ENCODE peak calls at places on chromosomes 1 and 21, in eight cellular contexts. One of them, this sample, is unnamed.

GRCh38 chr1:223844521-223844961 is 1.2 kb downstream of the TP53BP2 start:
- DNase-seq in A549: no peak
- DNase-seq in transverse colon: no peak
- DNase-seq in IMR-90: no peak
- DNase-seq in ovary: no peak
- DNase-seq in testis: no peak
- DNase-seq in adrenal gland: no peak
- DNase-seq in uterus: no peak
- DNase-seq in this sample: no peak

GRCh38 chr21:38955495-38955894 is 149.8 kb downstream of the ETS2 start:
- DNase-seq in A549: no peak
- DNase-seq in transverse colon: peak
- DNase-seq in IMR-90: peak
- DNase-seq in ovary: no peak
- DNase-seq in testis: no peak
- DNase-seq in adrenal gland: no peak
- DNase-seq in uterus: no peak
- DNase-seq in this sample: no peak

GRCh38 chr1:23283660-23284602 is 60.2 kb downstream of the HNRNPR start:
- DNase-seq in A549: no peak
- DNase-seq in transverse colon: no peak
- DNase-seq in IMR-90: peak
- DNase-seq in ovary: no peak
- DNase-seq in testis: no peak
- DNase-seq in adrenal gland: no peak
- DNase-seq in uterus: no peak
- DNase-seq in this sample: no peak

GRCh38 chr1:220425852-220426251 is 102.1 kb upstream of the MARK1 start:
- DNase-seq in A549: no peak
- DNase-seq in transverse colon: no peak
- DNase-seq in IMR-90: no peak
- DNase-seq in ovary: no peak
- DNase-seq in testis: no peak
- DNase-seq in adrenal gland: no peak
- DNase-seq in uterus: no peak
- DNase-seq in this sample: no peak

GRCh38 chr1:245051349-245052221 is 103.2 kb upstream of the KIF26B start:
- DNase-seq in A549: no peak
- DNase-seq in transverse colon: no peak
- DNase-seq in IMR-90: peak
- DNase-seq in ovary: peak
- DNase-seq in testis: peak
- DNase-seq in adrenal gland: no peak
- DNase-seq in uterus: no peak
- DNase-seq in this sample: no peak

GRCh38 chr1:20604678-20605077 is 15.8 kb downstream of the CDA start:
- DNase-seq in A549: no peak
- DNase-seq in transverse colon: peak
- DNase-seq in IMR-90: peak
- DNase-seq in ovary: no peak
- DNase-seq in testis: no peak
- DNase-seq in adrenal gland: no peak
- DNase-seq in uterus: no peak
- DNase-seq in this sample: no peak

GRCh38 chr1:27864264-27864895 is 8.0 kb upstream of the THEMIS2 start:
- DNase-seq in A549: no peak
- DNase-seq in transverse colon: no peak
- DNase-seq in IMR-90: no peak
- DNase-seq in ovary: no peak
- DNase-seq in testis: no peak
- DNase-seq in adrenal gland: no peak
- DNase-seq in uterus: no peak
- DNase-seq in this sample: no peak

GRCh38 chr1:37363535-37363934 is 110.8 kb upstream of the ZC3H12A start:
- DNase-seq in A549: no peak
- DNase-seq in transverse colon: no peak
- DNase-seq in IMR-90: no peak
- DNase-seq in ovary: no peak
- DNase-seq in testis: no peak
- DNase-seq in adrenal gland: no peak
- DNase-seq in uterus: no peak
- DNase-seq in this sample: no peak

GRCh38 chr1:119115301-119115700 is 25.2 kb downstream of the WARS2 start:
- DNase-seq in A549: no peak
- DNase-seq in transverse colon: no peak
- DNase-seq in IMR-90: no peak
- DNase-seq in ovary: no peak
- DNase-seq in testis: no peak
- DNase-seq in adrenal gland: no peak
- DNase-seq in uterus: no peak
- DNase-seq in this sample: no peak

GRCh38 chr1:54808443-54809207 is 7.5 kb upstream of the TTC22 start:
- DNase-seq in A549: no peak
- DNase-seq in transverse colon: peak
- DNase-seq in IMR-90: no peak
- DNase-seq in ovary: no peak
- DNase-seq in testis: no peak
- DNase-seq in adrenal gland: no peak
- DNase-seq in uterus: no peak
- DNase-seq in this sample: peak

GRCh38 chr21:43187715-43188114 is 18.9 kb downstream of the CRYAA start:
- DNase-seq in A549: no peak
- DNase-seq in transverse colon: no peak
- DNase-seq in IMR-90: no peak
- DNase-seq in ovary: no peak
- DNase-seq in testis: peak
- DNase-seq in adrenal gland: no peak
- DNase-seq in uterus: no peak
- DNase-seq in this sample: peak

GRCh38 chr21:42367379-42368165 is 1.2 kb upstream of the TFF1 start:
- DNase-seq in A549: no peak
- DNase-seq in transverse colon: no peak
- DNase-seq in IMR-90: no peak
- DNase-seq in ovary: no peak
- DNase-seq in testis: no peak
- DNase-seq in adrenal gland: no peak
- DNase-seq in uterus: no peak
- DNase-seq in this sample: no peak

GRCh38 chr21:46146856-46147255 is 8.5 kb downstream of the FTCD start:
- DNase-seq in A549: no peak
- DNase-seq in transverse colon: no peak
- DNase-seq in IMR-90: no peak
- DNase-seq in ovary: peak
- DNase-seq in testis: no peak
- DNase-seq in adrenal gland: peak
- DNase-seq in uterus: peak
- DNase-seq in this sample: no peak

GRCh38 chr21:46189213-46189958 is 5.1 kb upstream of the SPATC1L start:
- DNase-seq in A549: no peak
- DNase-seq in transverse colon: no peak
- DNase-seq in IMR-90: peak
- DNase-seq in ovary: no peak
- DNase-seq in testis: peak
- DNase-seq in adrenal gland: peak
- DNase-seq in uterus: no peak
- DNase-seq in this sample: no peak

GRCh38 chr21:38490411-38491020 is 7.8 kb downstream of the ERG start:
- DNase-seq in A549: no peak
- DNase-seq in transverse colon: no peak
- DNase-seq in IMR-90: no peak
- DNase-seq in ovary: no peak
- DNase-seq in testis: no peak
- DNase-seq in adrenal gland: no peak
- DNase-seq in uterus: no peak
- DNase-seq in this sample: no peak

GRCh38 chr21:33402011-33402979 is 918 bp upstream of the IFNGR2 start:
- DNase-seq in A549: peak
- DNase-seq in transverse colon: peak
- DNase-seq in IMR-90: peak
- DNase-seq in ovary: peak
- DNase-seq in testis: peak
- DNase-seq in adrenal gland: peak
- DNase-seq in uterus: peak
- DNase-seq in this sample: peak

GRCh38 chr1:31427322-31427721 is 14.3 kb downstream of the SERINC2 start:
- DNase-seq in A549: no peak
- DNase-seq in transverse colon: no peak
- DNase-seq in IMR-90: no peak
- DNase-seq in ovary: no peak
- DNase-seq in testis: no peak
- DNase-seq in adrenal gland: peak
- DNase-seq in uterus: no peak
- DNase-seq in this sample: no peak

GRCh38 chr1:156509424-156510035 is 9.0 kb upstream of the MEF2D start:
- DNase-seq in A549: no peak
- DNase-seq in transverse colon: peak
- DNase-seq in IMR-90: no peak
- DNase-seq in ovary: no peak
- DNase-seq in testis: no peak
- DNase-seq in adrenal gland: no peak
- DNase-seq in uterus: no peak
- DNase-seq in this sample: no peak
- TF ChIP-seq CTCF in A549: no peak
- TF ChIP-seq CTCF in transverse colon: no peak
- TF ChIP-seq CTCF in IMR-90: no peak
- TF ChIP-seq CTCF in ovary: no peak
- TF ChIP-seq CTCF in testis: no peak
- TF ChIP-seq CTCF in adrenal gland: no peak
- TF ChIP-seq CTCF in uterus: no peak
- TF ChIP-seq CTCF in this sample: no peak

GRCh38 chr1:1628656-1629429 is 3.1 kb upstream of the MMP23B start:
- DNase-seq in A549: no peak
- DNase-seq in transverse colon: no peak
- DNase-seq in IMR-90: no peak
- DNase-seq in ovary: no peak
- DNase-seq in testis: no peak
- DNase-seq in adrenal gland: no peak
- DNase-seq in uterus: no peak
- DNase-seq in this sample: no peak

GRCh38 chr1:1629430-1630190 is 2.4 kb upstream of the MMP23B start:
- DNase-seq in A549: no peak
- DNase-seq in transverse colon: peak
- DNase-seq in IMR-90: no peak
- DNase-seq in ovary: no peak
- DNase-seq in testis: no peak
- DNase-seq in adrenal gland: no peak
- DNase-seq in uterus: no peak
- DNase-seq in this sample: peak

GRCh38 chr1:1630191-1630964 is 1.6 kb upstream of the MMP23B start:
- DNase-seq in A549: no peak
- DNase-seq in transverse colon: peak
- DNase-seq in IMR-90: no peak
- DNase-seq in ovary: peak
- DNase-seq in testis: peak
- DNase-seq in adrenal gland: peak
- DNase-seq in uterus: no peak
- DNase-seq in this sample: peak

GRCh38 chr1:1631793-1632420 is at the start of gene MMP23B:
- DNase-seq in A549: no peak
- DNase-seq in transverse colon: no peak
- DNase-seq in IMR-90: no peak
- DNase-seq in ovary: peak
- DNase-seq in testis: no peak
- DNase-seq in adrenal gland: peak
- DNase-seq in uterus: no peak
- DNase-seq in this sample: no peak

GRCh38 chr1:1630965-1631792 is 794 bp upstream of the MMP23B start:
- DNase-seq in A549: no peak
- DNase-seq in transverse colon: peak
- DNase-seq in IMR-90: no peak
- DNase-seq in ovary: peak
- DNase-seq in testis: peak
- DNase-seq in adrenal gland: peak
- DNase-seq in uterus: no peak
- DNase-seq in this sample: no peak
- H3K4me3 ChIP-seq in A549: no peak
- H3K4me3 ChIP-seq in transverse colon: peak
- H3K4me3 ChIP-seq in IMR-90: no peak
- H3K4me3 ChIP-seq in ovary: peak
- H3K4me3 ChIP-seq in testis: peak
- H3K4me3 ChIP-seq in adrenal gland: no peak
- H3K4me3 ChIP-seq in uterus: peak
- H3K4me3 ChIP-seq in this sample: no peak

GRCh38 chr1:17023103-17023502 is 11.4 kb upstream of the ATP13A2 start:
- DNase-seq in A549: no peak
- DNase-seq in transverse colon: no peak
- DNase-seq in IMR-90: no peak
- DNase-seq in ovary: no peak
- DNase-seq in testis: no peak
- DNase-seq in adrenal gland: no peak
- DNase-seq in uterus: no peak
- DNase-seq in this sample: no peak

GRCh38 chr1:17023573-17023972 is 11.8 kb upstream of the ATP13A2 start:
- DNase-seq in A549: no peak
- DNase-seq in transverse colon: no peak
- DNase-seq in IMR-90: no peak
- DNase-seq in ovary: no peak
- DNase-seq in testis: no peak
- DNase-seq in adrenal gland: no peak
- DNase-seq in uterus: no peak
- DNase-seq in this sample: no peak

GRCh38 chr1:17024721-17025120 is 13.0 kb upstream of the ATP13A2 start:
- DNase-seq in A549: no peak
- DNase-seq in transverse colon: no peak
- DNase-seq in IMR-90: no peak
- DNase-seq in ovary: no peak
- DNase-seq in testis: no peak
- DNase-seq in adrenal gland: no peak
- DNase-seq in uterus: no peak
- DNase-seq in this sample: no peak

GRCh38 chr1:17020502-17020901 is 8.8 kb upstream of the ATP13A2 start:
- DNase-seq in A549: no peak
- DNase-seq in transverse colon: no peak
- DNase-seq in IMR-90: no peak
- DNase-seq in ovary: no peak
- DNase-seq in testis: no peak
- DNase-seq in adrenal gland: no peak
- DNase-seq in uterus: no peak
- DNase-seq in this sample: no peak

GRCh38 chr1:17021896-17022295 is 10.2 kb upstream of the ATP13A2 start:
- DNase-seq in A549: no peak
- DNase-seq in transverse colon: no peak
- DNase-seq in IMR-90: no peak
- DNase-seq in ovary: no peak
- DNase-seq in testis: no peak
- DNase-seq in adrenal gland: no peak
- DNase-seq in uterus: no peak
- DNase-seq in this sample: peak
- TF ChIP-seq POLR2A in A549: no peak
- TF ChIP-seq POLR2A in transverse colon: no peak
- TF ChIP-seq POLR2A in IMR-90: no peak
- TF ChIP-seq POLR2A in ovary: no peak
- TF ChIP-seq POLR2A in testis: no peak
- TF ChIP-seq POLR2A in adrenal gland: no peak
- TF ChIP-seq POLR2A in uterus: no peak
- TF ChIP-seq POLR2A in this sample: no peak

DNA sequence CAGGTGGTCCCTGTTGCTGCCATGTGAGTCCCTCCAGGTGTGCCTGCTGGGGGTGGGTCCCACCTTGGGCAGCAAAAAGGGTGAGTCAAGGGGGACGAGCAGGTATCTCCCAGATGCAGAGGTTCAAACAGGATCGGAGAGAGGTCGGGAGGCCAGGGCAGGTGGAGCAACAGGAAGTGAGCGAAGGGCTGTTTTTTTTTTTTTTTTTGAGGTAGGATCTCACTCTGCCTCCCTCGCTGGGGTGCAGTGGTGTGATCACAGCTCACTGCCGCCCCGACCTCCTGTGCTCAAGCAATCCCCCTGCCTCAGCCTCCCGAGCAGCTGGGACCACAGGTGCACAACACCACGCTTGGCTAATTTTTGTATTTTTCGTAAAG is 39.4 kb downstream of the SLC2A7 start:
- DNase-seq in A549: no peak
- DNase-seq in transverse colon: no peak
- DNase-seq in IMR-90: no peak
- DNase-seq in ovary: no peak
- DNase-seq in testis: no peak
- DNase-seq in adrenal gland: no peak
- DNase-seq in uterus: no peak
- DNase-seq in this sample: no peak
- TF ChIP-seq CTCF in A549: no peak
- TF ChIP-seq CTCF in transverse colon: no peak
- TF ChIP-seq CTCF in IMR-90: no peak
- TF ChIP-seq CTCF in ovary: no peak
- TF ChIP-seq CTCF in testis: no peak
- TF ChIP-seq CTCF in adrenal gland: no peak
- TF ChIP-seq CTCF in uterus: no peak
- TF ChIP-seq CTCF in this sample: no peak

This sample was measured in lower leg skin.